ENCODE peak calls at places on chromosomes 5 and 9, in eight cellular contexts. Q, G, P, W, C, R, Y and N are unnamed samples. For H3K4me1, the result is how much of the 10 kb centered on the place peaks cover.

GRCh38 chr9:138085568-138085967 is 208.0 kb downstream of the CACNA1B start:
- DNase-seq in Q (no peak), G (no peak), P (no peak), W (no peak), C (no peak), R (no peak), Y (no peak), N (no peak)

GRCh38 chr5:133225671-133226152 is 173.9 kb downstream of the HSPA4 start:
- DNase-seq in Q (no peak), G (no peak), P (no peak), W (no peak), C (no peak), R (no peak), Y (peak), N (no peak)

GRCh38 chr9:8762676-8763075 is 963.1 kb upstream of the DMAC1 start:
- DNase-seq in Q (peak), G (no peak), P (no peak), W (no peak), C (no peak), R (no peak), Y (no peak), N (no peak)

GRCh38 chr5:128749584-128749983 is 211.5 kb upstream of the FBN2 start:
- DNase-seq in Q (no peak), G (no peak), P (no peak), W (no peak), C (no peak), R (no peak), Y (no peak), N (no peak)

GRCh38 chr9:69265891-69266290 is 59.1 kb upstream of the ENTREP1 start:
- DNase-seq in Q (no peak), G (no peak), P (no peak), W (no peak), C (no peak), R (no peak), Y (no peak), N (no peak)

GRCh38 chr9:89768650-89769071 is 163.8 kb downstream of the GADD45G start:
- DNase-seq in Q (no peak), G (no peak), P (no peak), W (peak), C (peak), R (no peak), Y (no peak), N (no peak)

GRCh38 chr9:114109106-114109505 is 10.0 kb upstream of the KIF12 start:
- DNase-seq in Q (no peak), G (no peak), P (no peak), W (no peak), C (peak), R (no peak), Y (no peak), N (no peak)

GRCh38 chr5:74772359-74772758 is 5.3 kb downstream of the NSA2 start:
- DNase-seq in Q (no peak), G (no peak), P (no peak), W (no peak), C (no peak), R (no peak), Y (no peak), N (no peak)

GRCh38 chr5:57033503-57033902 is 81.6 kb upstream of the MIER3 start:
- DNase-seq in Q (no peak), G (no peak), P (no peak), W (no peak), C (no peak), R (no peak), Y (no peak), N (no peak)

GRCh38 chr9:116383956-116384355 is 230.4 kb downstream of the PAPPA start:
- DNase-seq in Q (no peak), G (no peak), P (no peak), W (no peak), C (no peak), R (no peak), Y (no peak), N (no peak)

GRCh38 chr9:98312365-98312764 is 56.9 kb upstream of the TBC1D2 start:
- DNase-seq in Q (no peak), G (no peak), P (no peak), W (no peak), C (peak), R (no peak), Y (no peak), N (no peak)

GRCh38 chr9:3054017-3054586 is 210.2 kb upstream of the PUM3 start:
- DNase-seq in Q (no peak), G (no peak), P (no peak), W (no peak), C (no peak), R (no peak), Y (no peak), N (no peak)

GRCh38 chr5:61280205-61280604 is 51.9 kb upstream of the ZSWIM6 start:
- DNase-seq in Q (no peak), G (no peak), P (no peak), W (no peak), C (no peak), R (no peak), Y (peak), N (peak)

GRCh38 chr5:28082610-28083009 is 1044.2 kb upstream of the CDH9 start:
- DNase-seq in Q (no peak), G (no peak), P (no peak), W (no peak), C (no peak), R (no peak), Y (no peak), N (no peak)

GRCh38 chr9:86075132-86075807 is 24.1 kb downstream of the GOLM1 start:
- DNase-seq in Q (no peak), G (no peak), P (no peak), W (no peak), C (no peak), R (peak), Y (no peak), N (no peak)

GRCh38 chr9:91193658-91194391 is 167.9 kb downstream of the AUH start:
- DNase-seq in Q (peak), G (peak), P (peak), W (peak), C (peak), R (peak), Y (peak), N (peak)

GRCh38 chr5:38258037-38258318 is 381 bp upstream of the EGFLAM start:
- DNase-seq in Q (no peak), G (no peak), P (no peak), W (no peak), C (no peak), R (no peak), Y (no peak), N (no peak)

GRCh38 chr9:13688223-13688989 is 408.9 kb upstream of the MPDZ start:
- DNase-seq in Q (no peak), G (no peak), P (peak), W (no peak), C (no peak), R (no peak), Y (no peak), N (no peak)

GRCh38 chr5:9440517-9440916 is 105.4 kb downstream of the SEMA5A start:
- DNase-seq in Q (no peak), G (no peak), P (no peak), W (no peak), C (no peak), R (no peak), Y (no peak), N (no peak)

GRCh38 chr5:107853031-107853430 is 182.3 kb upstream of the EFNA5 start:
- DNase-seq in Q (no peak), G (no peak), P (no peak), W (no peak), C (no peak), R (no peak), Y (no peak), N (no peak)

GRCh38 chr5:12460493-12461261 is 556.4 kb upstream of the CTNND2 start:
- DNase-seq in Q (no peak), G (no peak), P (no peak), W (no peak), C (no peak), R (no peak), Y (no peak), N (no peak)

DNA sequence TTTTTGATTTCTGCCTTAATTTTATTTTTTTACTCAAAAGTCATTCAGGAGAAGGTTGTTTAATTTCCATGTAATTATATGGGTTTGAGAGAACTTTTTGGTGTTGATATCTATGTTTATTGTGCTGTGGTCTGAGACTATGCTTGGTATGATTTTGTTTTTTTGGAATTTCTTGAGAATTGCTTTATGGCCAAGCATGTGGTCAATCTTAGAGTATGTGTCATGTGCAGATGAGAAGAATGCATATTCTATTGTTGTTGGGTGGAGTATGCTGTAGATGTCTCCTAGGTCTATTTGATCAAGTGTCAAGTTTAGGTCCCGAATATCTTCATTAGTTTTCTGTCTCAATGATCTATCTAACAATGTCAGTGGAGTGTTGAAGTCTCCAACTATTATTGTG is 134.9 kb downstream of the HMHB1 start:
- DNase-seq in Q (no peak), G (no peak), P (no peak), W (no peak), C (no peak), R (no peak), Y (no peak), N (no peak)
- TF ChIP-seq CTCF in Q (no peak), G (no peak), P (no peak), W (no peak), C (no peak), R (no peak), Y (no peak), N (no peak)

GRCh38 chr9:128078504-128079434 is 10.7 kb downstream of the SLC25A25 start:
- DNase-seq in Q (no peak), G (no peak), P (peak), W (no peak), C (no peak), R (no peak), Y (peak), N (no peak)

GRCh38 chr9:128077847-128078503 is 9.9 kb downstream of the SLC25A25 start:
- DNase-seq in Q (no peak), G (no peak), P (peak), W (no peak), C (no peak), R (no peak), Y (no peak), N (no peak)

GRCh38 chr9:128082173-128082572 is 14.1 kb downstream of the SLC25A25 start:
- DNase-seq in Q (no peak), G (no peak), P (peak), W (no peak), C (no peak), R (no peak), Y (no peak), N (no peak)

GRCh38 chr9:128081052-128081451 is 13.0 kb downstream of the SLC25A25 start:
- DNase-seq in Q (no peak), G (no peak), P (peak), W (no peak), C (no peak), R (no peak), Y (peak), N (peak)

DNA sequence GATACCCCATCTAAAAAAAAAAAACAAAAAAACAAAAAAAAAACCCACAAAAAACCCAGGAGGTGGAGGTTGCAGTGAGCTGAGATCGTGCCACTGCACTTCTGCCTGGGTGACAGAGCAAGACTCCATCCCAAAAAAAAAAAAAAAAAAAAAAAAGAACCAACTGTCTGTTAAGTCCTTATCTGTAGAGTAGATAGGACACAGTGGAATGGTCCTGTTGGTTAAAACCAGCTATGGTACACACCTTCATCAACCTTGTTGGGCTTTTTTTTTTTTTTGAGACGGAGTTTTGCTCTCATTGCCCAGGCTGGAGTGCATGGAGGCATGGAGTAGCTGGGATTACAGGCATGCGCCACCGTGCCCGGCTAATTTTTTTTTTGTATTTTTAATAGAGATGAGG is 12.2 kb downstream of the SLC25A25 start:
- DNase-seq in Q (no peak), G (no peak), P (no peak), W (no peak), C (no peak), R (no peak), Y (no peak), N (no peak)
- H3K4me1 ChIP-seq in Q (under half), G (under half), P (half or more), W (under half), C (under half), R (under half), Y (half or more), N (under half)

DNA sequence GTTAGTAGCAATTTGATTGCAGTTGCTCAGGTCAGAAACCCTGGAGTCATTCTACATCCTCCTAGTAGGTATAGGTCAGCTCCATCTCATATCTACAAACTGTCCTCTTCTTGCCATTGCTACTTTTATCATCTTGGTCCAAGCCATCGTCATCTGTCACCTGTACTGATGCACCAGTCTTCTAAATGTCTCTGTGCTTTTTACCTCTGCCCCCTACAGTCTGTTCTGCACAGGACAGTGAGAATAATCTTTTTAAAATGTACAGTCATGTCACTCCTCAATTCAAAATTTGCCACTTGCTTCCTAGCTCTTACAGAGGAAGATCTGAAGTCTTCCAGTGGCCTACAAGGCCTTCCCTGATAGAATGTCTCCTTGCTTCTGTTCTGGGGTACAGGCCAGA is 6.8 kb downstream of the NNT start:
- DNase-seq in Q (no peak), G (no peak), P (peak), W (no peak), C (no peak), R (no peak), Y (no peak), N (no peak)
- TF ChIP-seq CTCF in Q (peak), G (no peak), P (peak), W (no peak), C (no peak), R (no peak), Y (no peak), N (peak)

DNA sequence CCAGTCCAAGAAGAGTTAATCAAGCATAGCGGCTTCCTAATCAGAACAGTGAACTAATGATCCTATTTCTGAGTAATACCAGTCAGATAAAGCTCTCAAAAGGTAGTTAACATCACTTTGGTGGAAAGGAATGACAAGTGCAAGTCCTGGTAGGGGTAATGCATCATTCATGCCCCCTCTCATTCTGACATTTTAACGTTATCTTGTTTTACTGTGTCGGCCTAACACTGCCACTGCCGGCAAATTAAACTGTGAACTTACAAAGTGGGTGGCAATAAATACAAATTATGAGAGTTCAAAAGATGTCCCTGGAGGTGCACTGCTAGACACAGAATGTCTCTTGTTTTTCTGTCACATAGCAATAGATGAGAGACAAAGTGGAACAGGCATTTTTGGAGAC is 131.6 kb downstream of the EBF1 start:
- DNase-seq in Q (no peak), G (no peak), P (no peak), W (no peak), C (no peak), R (no peak), Y (no peak), N (no peak)
- H3K4me1 ChIP-seq in Q (under half), G (under half), P (under half), W (under half), C (under half), R (under half), Y (under half), N (under half)